ENCODE peak calls at places on chromosomes 4 and X, in eight cellular contexts. W is uterus, U is heart left ventricle, D is AG04450, M is fibroblast of lung, I is hepatocyte, O is A549, N is neural progenitor cell. Y is an unnamed sample. For H3K9me3, the result is how much of the 10 kb centered on the place peaks cover.

GRCh38 chr4:16253127-16253960 is 27.1 kb upstream of the TAPT1 start:
- DNase-seq in M (peak), N (no peak), U (no peak), D (peak), I (no peak), O (peak), W (no peak), Y (no peak)

GRCh38 chr4:127685292-127685691 is 44.9 kb upstream of the SLC25A31 start:
- DNase-seq in U (no peak), M (no peak), O (no peak), W (no peak), N (no peak), D (peak), I (no peak), Y (no peak)

GRCh38 chr4:127623755-127624087 is 9.0 kb upstream of the INTU start:
- DNase-seq in M (peak), N (peak), U (peak), O (peak), W (no peak), I (peak), D (no peak), Y (no peak)

GRCh38 chr4:168791376-168791775 is 218.7 kb downstream of the CBR4 start:
- DNase-seq in I (no peak), M (no peak), N (no peak), U (no peak), O (no peak), D (no peak), W (no peak), Y (peak)

GRCh38 chrX:52979993-52980392 is 21.7 kb upstream of the FAM156A start:
- DNase-seq in O (no peak), I (no peak), D (no peak), U (no peak), W (no peak), N (peak), M (no peak), Y (no peak)

GRCh38 chrX:103554687-103555417 is 30.5 kb upstream of the TCEAL4 start:
- DNase-seq in O (no peak), N (peak), M (peak), D (peak), I (peak), U (no peak), W (no peak), Y (peak)

GRCh38 chrX:132207996-132208395 is 11.3 kb downstream of the RAP2C start:
- DNase-seq in N (no peak), O (no peak), U (no peak), W (no peak), I (no peak), D (no peak), M (no peak), Y (no peak)

GRCh38 chr4:151921371-151921770 is 160.6 kb upstream of the GATB start:
- DNase-seq in U (no peak), D (no peak), M (no peak), N (no peak), O (no peak), I (no peak), W (no peak), Y (no peak)

GRCh38 chr4:16862688-16863087 is 35.8 kb downstream of the LDB2 start:
- DNase-seq in U (no peak), N (no peak), O (no peak), M (peak), D (no peak), I (no peak), W (peak), Y (no peak)

GRCh38 chr4:41369680-41370079 is 113.0 kb downstream of the UCHL1 start:
- DNase-seq in W (no peak), M (no peak), N (no peak), I (no peak), O (no peak), D (no peak), U (no peak), Y (no peak)

GRCh38 chrX:56397636-56398035 is 165.5 kb downstream of the KLF8 start:
- DNase-seq in N (no peak), W (no peak), I (no peak), O (no peak), U (no peak), D (no peak), M (no peak), Y (no peak)

GRCh38 chr4:39304651-39305050 is 61.5 kb downstream of the RFC1 start:
- DNase-seq in O (no peak), I (no peak), N (no peak), D (no peak), W (no peak), U (no peak), M (no peak), Y (no peak)

GRCh38 chr4:3636628-3637320 is 104.6 kb upstream of the LRPAP1 start:
- DNase-seq in I (no peak), D (no peak), W (peak), O (no peak), M (no peak), N (no peak), U (peak), Y (no peak)

GRCh38 chr4:38696697-38697096 is 32.7 kb downstream of the KLF3 start:
- DNase-seq in O (no peak), U (no peak), W (no peak), M (peak), N (no peak), D (no peak), I (no peak), Y (no peak)

GRCh38 chr4:164536829-164537228 is 217.1 kb upstream of the SMIM31 start:
- DNase-seq in I (peak), M (peak), W (no peak), D (no peak), N (no peak), U (no peak), O (no peak), Y (peak)

GRCh38 chr4:169286562-169287301 is 16.0 kb upstream of the SH3RF1 start:
- DNase-seq in D (no peak), U (no peak), O (no peak), I (no peak), W (no peak), N (no peak), M (peak), Y (peak)

GRCh38 chr4:31741321-31741720 is 1021.2 kb downstream of the PCDH7 start:
- DNase-seq in O (no peak), W (no peak), N (no peak), U (no peak), M (peak), D (no peak), I (no peak), Y (no peak)

GRCh38 chrX:71616672-71617529 is 1.4 kb downstream of the CXCR3 start:
- DNase-seq in D (no peak), I (no peak), W (no peak), M (no peak), N (no peak), O (no peak), U (no peak), Y (no peak)

GRCh38 chr4:56937262-56937661 is 29.6 kb downstream of the REST start:
- DNase-seq in D (peak), U (no peak), N (no peak), I (no peak), O (no peak), M (peak), W (no peak), Y (no peak)

GRCh38 chr4:155529197-155529596 is 137.5 kb upstream of the GUCY1A1 start:
- DNase-seq in D (no peak), W (no peak), O (no peak), I (no peak), N (peak), M (peak), U (no peak), Y (peak)

GRCh38 chr4:26916195-26916594 is 55.6 kb downstream of the STIM2 start:
- DNase-seq in M (no peak), O (no peak), W (no peak), U (no peak), N (no peak), D (no peak), I (no peak), Y (no peak)

GRCh38 chr4:123832173-123833026 is 435.8 kb downstream of the SPRY1 start:
- DNase-seq in O (no peak), U (peak), M (peak), N (no peak), D (peak), W (peak), I (peak), Y (no peak)

GRCh38 chr4:42710329-42710728 is 53.4 kb upstream of the ATP8A1 start:
- DNase-seq in D (no peak), N (peak), W (no peak), O (no peak), U (no peak), M (no peak), I (no peak), Y (no peak)

GRCh38 chr4:2423695-2424094 is 4.9 kb downstream of the CFAP99 start:
- DNase-seq in U (peak), I (no peak), O (no peak), M (no peak), D (no peak), N (peak), W (no peak), Y (no peak)

GRCh38 chrX:87160435-87161010 is 357.1 kb upstream of the KLHL4 start:
- DNase-seq in M (no peak), O (no peak), W (no peak), I (no peak), N (no peak), U (no peak), D (no peak), Y (no peak)

GRCh38 chr4:16820304-16820703 is 78.1 kb downstream of the LDB2 start:
- DNase-seq in D (no peak), N (peak), M (no peak), W (peak), O (no peak), U (no peak), I (no peak), Y (no peak)

GRCh38 chr4:27270435-27270834 is 409.8 kb downstream of the STIM2 start:
- DNase-seq in N (no peak), U (no peak), O (no peak), M (no peak), D (no peak), W (no peak), I (no peak), Y (no peak)

GRCh38 chrX:22634081-22634480 is 361.4 kb downstream of the CBLL2 start:
- DNase-seq in W (no peak), O (no peak), I (no peak), D (peak), N (no peak), U (no peak), M (peak), Y (no peak)

GRCh38 chr4:55675196-55675793 is 39.2 kb upstream of the NMU start:
- DNase-seq in W (no peak), I (no peak), D (no peak), N (peak), M (no peak), O (no peak), U (no peak), Y (peak)

GRCh38 chrX:104566921-104567501 is 1.0 kb downstream of the IL1RAPL2 start:
- DNase-seq in U (no peak), N (peak), O (no peak), D (no peak), W (no peak), M (no peak), I (peak), Y (no peak)

GRCh38 chr4:61500883-61501282 is 300.8 kb downstream of the ADGRL3 start:
- DNase-seq in W (no peak), O (no peak), I (no peak), U (no peak), N (no peak), D (no peak), M (peak), Y (peak)

DNA sequence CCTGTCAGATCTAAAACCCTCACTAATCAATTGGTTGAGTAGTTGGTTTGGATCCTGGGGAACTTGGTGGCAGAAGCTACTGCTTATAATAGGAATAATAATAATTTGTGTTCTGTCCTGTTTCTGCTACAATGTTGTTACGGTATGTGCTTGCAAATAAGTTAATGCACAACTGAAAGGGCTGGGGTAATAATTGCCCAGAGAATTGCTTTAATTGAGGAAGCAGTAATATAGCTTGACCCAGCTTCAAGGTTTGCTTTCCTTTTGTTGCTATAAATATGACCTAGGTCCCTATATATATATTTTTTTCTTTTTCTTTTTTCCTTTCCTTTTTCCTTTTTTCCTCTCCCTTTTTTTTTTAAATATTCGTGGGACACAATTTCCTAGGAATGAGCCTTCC is 21.4 kb upstream of the CSTF2 start:
- DNase-seq in O (no peak), W (no peak), M (no peak), D (no peak), U (no peak), N (no peak), I (no peak), Y (no peak)
- TF ChIP-seq CTCF in O (no peak), W (no peak), M (no peak), D (no peak), U (no peak), N (no peak), I (no peak), Y (no peak)

GRCh38 chr4:832108-832507 is 6.2 kb upstream of the CPLX1 start:
- DNase-seq in W (no peak), M (no peak), O (no peak), D (no peak), N (no peak), U (no peak), I (no peak), Y (no peak)
- H3K9me3 ChIP-seq in W (under half), M (under half), O (under half), D (under half), N (under half), U (under half), I (under half), Y (under half)

DNA sequence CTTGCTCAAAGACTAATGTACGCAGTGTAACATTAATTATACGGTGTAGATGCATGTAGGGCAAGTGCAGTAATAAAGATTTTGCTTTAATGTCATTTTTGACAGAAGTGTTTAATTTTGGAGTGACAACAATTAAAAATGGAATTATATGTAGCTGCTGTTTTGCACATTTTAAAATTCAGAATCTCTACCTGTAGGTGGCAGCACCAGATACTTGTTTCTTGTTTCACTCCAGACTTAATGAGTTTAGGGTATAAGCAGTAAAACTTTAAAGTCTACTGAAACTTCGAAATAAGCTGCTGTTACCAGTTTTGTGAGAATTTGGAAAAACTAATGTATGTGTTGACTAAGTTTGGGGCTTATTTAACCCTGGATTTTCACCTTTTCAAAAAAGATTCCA is 144.9 kb downstream of the POLA1 start:
- DNase-seq in M (peak), O (no peak), I (peak), U (no peak), D (no peak), N (peak), W (no peak), Y (no peak)
- H3K27ac ChIP-seq in M (no peak), O (no peak), I (no peak), U (no peak), D (no peak), N (peak), W (no peak), Y (no peak)

DNA sequence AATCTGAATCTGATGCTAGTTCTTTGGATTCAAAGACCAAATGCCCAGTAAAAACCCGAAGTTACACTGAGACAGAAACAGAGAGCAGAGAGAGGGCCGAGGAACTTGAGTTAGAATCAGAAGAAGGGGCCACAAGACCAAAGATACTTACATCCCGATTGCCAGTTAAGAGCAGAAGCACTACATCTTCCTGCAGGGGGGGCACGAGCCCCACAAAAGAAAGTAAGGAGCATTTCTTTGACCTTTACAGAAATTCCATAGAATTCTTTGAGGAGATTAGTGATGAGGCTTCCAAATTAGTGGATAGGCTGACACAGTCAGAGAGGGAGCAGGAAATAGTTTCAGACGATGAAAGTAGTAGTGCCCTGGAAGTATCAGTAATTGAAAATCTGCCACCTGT is 309.3 kb downstream of the ANK2 start:
- DNase-seq in W (no peak), N (peak), U (no peak), I (no peak), D (no peak), O (no peak), M (no peak), Y (no peak)
- TF ChIP-seq CTCF in W (no peak), N (no peak), U (no peak), I (no peak), D (no peak), O (peak), M (no peak), Y (no peak)

GRCh38 chrX:47420264-47420663 is 49.9 kb downstream of the ZNF157 start:
- DNase-seq in O (no peak), W (no peak), I (no peak), N (no peak), D (no peak), U (no peak), M (no peak), Y (no peak)

GRCh38 chrX:47422444-47422843 is 52.1 kb downstream of the ZNF157 start:
- DNase-seq in W (no peak), I (no peak), M (no peak), N (no peak), D (no peak), U (no peak), O (no peak), Y (no peak)

GRCh38 chrX:47420967-47421366 is 50.6 kb downstream of the ZNF157 start:
- DNase-seq in M (no peak), D (no peak), N (no peak), O (no peak), U (no peak), I (no peak), W (no peak), Y (no peak)
- H3K9me3 ChIP-seq in M (under half), D (under half), N (under half), O (under half), U (under half), I (under half), W (under half), Y (under half)

GRCh38 chrX:154457491-154458115 is 478 bp upstream of the PLXNA3 start:
- DNase-seq in N (peak), I (peak), W (no peak), M (no peak), O (no peak), U (peak), D (no peak), Y (peak)
- H3K27ac ChIP-seq in N (no peak), I (peak), W (peak), M (no peak), O (peak), U (peak), D (no peak), Y (peak)

GRCh38 chr4:144646523-144647094 is 653 bp downstream of the HHIP start:
- DNase-seq in W (no peak), D (no peak), M (no peak), I (peak), U (no peak), N (peak), O (peak), Y (peak)
- TF ChIP-seq CTCF in W (no peak), D (peak), M (no peak), I (no peak), U (no peak), N (peak), O (no peak), Y (peak)

GRCh38 chrX:2418000-2418399 is 82.8 kb downstream of the DHRSX start:
- DNase-seq in O (no peak), M (no peak), D (no peak), W (no peak), U (no peak), I (no peak), N (no peak), Y (no peak)
- H3K9me3 ChIP-seq in O (under half), M (under half), D (under half), W (under half), U (under half), I (under half), N (under half), Y (under half)

GRCh38 chr4:162705130-162705803 is 461.4 kb downstream of the NAF1 start:
- DNase-seq in W (no peak), U (no peak), I (no peak), N (no peak), D (no peak), M (no peak), O (no peak), Y (no peak)

GRCh38 chr4:162700815-162701361 is 465.8 kb downstream of the NAF1 start:
- DNase-seq in I (no peak), O (no peak), U (no peak), W (no peak), M (no peak), D (no peak), N (no peak), Y (no peak)

GRCh38 chr4:162706677-162707076 is 460.0 kb downstream of the NAF1 start:
- DNase-seq in M (no peak), D (no peak), O (no peak), N (no peak), I (no peak), W (no peak), U (no peak), Y (no peak)

GRCh38 chr4:162707962-162708361 is 458.7 kb downstream of the NAF1 start:
- DNase-seq in U (no peak), M (no peak), W (no peak), I (no peak), N (no peak), O (no peak), D (no peak), Y (no peak)

DNA sequence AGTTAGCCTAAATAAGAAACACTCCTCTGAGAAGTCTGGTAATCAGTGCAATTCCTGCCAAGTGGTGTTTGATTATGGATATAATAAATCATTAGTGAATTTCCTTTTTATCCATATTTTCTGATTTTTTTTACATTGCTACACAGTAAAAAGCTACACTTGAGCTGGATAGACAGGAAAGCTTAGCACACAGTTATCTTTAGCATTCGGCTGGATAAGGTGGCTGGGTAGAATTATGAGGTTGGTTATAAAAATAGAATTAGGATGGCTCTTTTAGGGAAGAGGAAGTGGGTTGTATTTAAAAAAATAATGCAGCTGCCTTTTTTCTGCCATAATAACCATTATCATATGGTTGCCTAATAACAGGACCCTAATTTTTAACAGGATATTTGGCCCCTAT is 460.6 kb downstream of the NAF1 start:
- DNase-seq in D (no peak), N (no peak), O (no peak), I (no peak), W (no peak), M (no peak), U (no peak), Y (no peak)
- H3K27ac ChIP-seq in D (no peak), N (no peak), O (no peak), I (no peak), W (no peak), M (no peak), U (peak), Y (no peak)

DNA sequence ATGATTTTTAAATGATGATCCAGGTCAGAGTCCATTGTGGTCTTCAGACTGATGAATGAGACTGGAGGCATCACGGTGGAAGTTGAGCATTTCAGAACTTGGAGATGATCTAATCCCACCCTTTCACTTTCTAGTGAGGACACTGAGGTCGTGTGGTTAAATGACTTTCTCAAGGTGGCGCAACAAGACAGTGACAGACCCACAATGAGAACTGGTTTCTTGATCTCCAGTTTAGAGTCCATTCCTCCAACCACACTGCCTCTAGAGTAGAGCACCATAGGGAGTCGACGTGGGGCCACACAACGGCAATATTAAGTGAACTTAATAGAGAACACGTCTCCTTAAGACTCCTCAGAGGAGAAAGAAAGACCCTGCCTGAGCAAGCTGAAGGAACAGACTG is 381.0 kb downstream of the UNC5C start:
- DNase-seq in M (no peak), I (no peak), O (no peak), U (no peak), W (no peak), D (no peak), N (peak), Y (no peak)
- TF ChIP-seq CTCF in M (no peak), I (no peak), O (no peak), U (no peak), W (no peak), D (no peak), N (no peak), Y (no peak)

Y was measured in WERI-Rb-1.